ENCODE peak calls at places on chromosomes 4 and X, in seven cellular contexts. X, S, Y, Q, C, O and W are unnamed samples. For H3K36me3, the result is how much of the 10 kb centered on the place peaks cover.

GRCh38 chr4:90403781-90404180 is 276.6 kb downstream of the CCSER1 start:
- DNase-seq in X (no peak), S (no peak), Y (no peak), Q (no peak), C (peak), O (no peak), W (no peak)

GRCh38 chr4:54539500-54540029 is 118.2 kb upstream of the KIT start:
- DNase-seq in X (peak), S (peak), Y (peak), Q (peak), C (no peak), O (no peak), W (peak)

GRCh38 chr4:136484996-136485395 is 1047.3 kb downstream of the PCDH18 start:
- DNase-seq in X (no peak), S (no peak), Y (no peak), Q (no peak), C (no peak), O (no peak), W (no peak)

GRCh38 chr4:84956014-84956413 is 10.5 kb downstream of the WDFY3 start:
- DNase-seq in X (no peak), S (no peak), Y (no peak), Q (no peak), C (no peak), O (no peak), W (no peak)

GRCh38 chr4:2788101-2788500 is 4.8 kb upstream of the SH3BP2 start:
- DNase-seq in X (no peak), S (no peak), Y (no peak), Q (no peak), C (no peak), O (no peak), W (no peak)

GRCh38 chrX:155334486-155335316 is at the start of gene CLIC2:
- DNase-seq in X (no peak), S (no peak), Y (no peak), Q (no peak), C (no peak), O (no peak), W (no peak)

GRCh38 chr4:103402198-103402597 is 204.1 kb upstream of the CENPE start:
- DNase-seq in X (no peak), S (no peak), Y (no peak), Q (no peak), C (no peak), O (no peak), W (no peak)

GRCh38 chr4:56130609-56131150 is 181.9 kb downstream of the CEP135 start:
- DNase-seq in X (no peak), S (no peak), Y (no peak), Q (no peak), C (no peak), O (no peak), W (no peak)

DNA sequence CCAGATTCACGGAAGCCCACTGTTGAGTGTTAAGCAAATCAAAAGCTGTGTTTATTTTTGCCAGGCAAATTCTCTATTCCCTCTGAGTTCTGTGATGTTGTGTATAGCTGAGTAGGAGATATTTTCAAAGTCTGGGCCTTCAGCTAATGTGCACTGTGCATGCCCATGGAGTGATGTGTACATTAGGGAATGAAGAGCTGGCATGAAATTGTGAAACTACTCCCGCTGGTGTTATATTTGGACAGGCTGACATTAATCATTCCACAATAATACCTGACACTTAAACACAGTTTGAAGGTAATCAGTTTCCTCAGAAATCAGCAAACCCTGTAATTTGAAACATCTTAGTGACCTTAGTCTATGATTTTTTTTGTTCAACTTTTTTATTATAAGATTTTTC is 88.1 kb upstream of the MBNL3 start:
- DNase-seq in X (no peak), S (no peak), Y (no peak), Q (no peak), C (no peak), O (no peak), W (no peak)
- TF ChIP-seq CTCF in X (no peak), S (no peak), Y (no peak), Q (no peak), C (no peak), O (no peak), W (no peak)

GRCh38 chr4:61763682-61764081 is 563.6 kb downstream of the ADGRL3 start:
- DNase-seq in X (no peak), S (no peak), Y (no peak), Q (no peak), C (no peak), O (no peak), W (no peak)
- H3K36me3 ChIP-seq in X (under half), S (under half), Y (under half), Q (under half), C (under half), O (under half), W (under half)

GRCh38 chr4:118772149-118773081 is 63.5 kb downstream of the SEC24D start:
- DNase-seq in X (no peak), S (no peak), Y (peak), Q (no peak), C (no peak), O (no peak), W (no peak)
- TF ChIP-seq CTCF in X (peak), S (peak), Y (peak), Q (peak), C (peak), O (peak), W (peak)

GRCh38 chr4:179467890-179468289 is 2025.7 kb upstream of the AGA start:
- DNase-seq in X (no peak), S (no peak), Y (no peak), Q (no peak), C (no peak), O (no peak), W (no peak)

DNA sequence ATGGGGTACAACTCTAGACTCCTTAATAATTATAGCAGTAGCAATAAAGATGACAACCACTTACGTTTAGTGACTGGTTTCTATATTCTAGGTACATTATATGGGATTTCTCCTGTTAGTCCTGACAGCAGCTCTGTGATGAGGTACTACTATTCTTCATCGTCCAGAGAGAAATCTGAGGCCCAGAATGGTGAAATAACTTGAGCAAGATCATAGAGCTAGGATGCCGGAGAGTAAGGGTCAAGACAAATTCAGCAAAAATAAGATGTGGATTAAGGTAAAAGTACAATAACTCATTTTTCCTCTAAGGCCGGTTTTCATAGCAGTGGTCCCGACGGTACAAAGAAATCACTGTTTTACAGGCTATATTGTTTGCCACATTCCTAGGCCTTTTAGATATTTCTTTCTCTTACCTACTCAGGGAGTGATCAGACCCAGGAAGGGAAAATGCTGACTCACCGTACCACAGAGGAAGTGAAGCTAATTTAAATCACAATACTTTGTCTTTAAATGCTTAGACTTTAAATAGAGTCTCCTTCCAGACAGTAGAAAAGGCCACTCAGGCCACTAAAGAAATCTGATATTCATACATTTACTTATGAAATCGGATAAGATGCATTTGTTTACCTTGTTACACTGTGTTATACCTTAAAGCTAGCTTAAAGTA is 2023.0 kb upstream of the AGA start:
- DNase-seq in X (no peak), S (no peak), Y (no peak), Q (no peak), C (no peak), O (no peak), W (no peak)
- H3K36me3 ChIP-seq in X (under half), S (under half), Y (under half), Q (under half), C (under half), O (under half), W (under half)

GRCh38 chrX:136199365-136199764 is 51.8 kb downstream of the MAP7D3 start:
- DNase-seq in X (no peak), S (no peak), Y (no peak), Q (no peak), C (no peak), O (no peak), W (no peak)

GRCh38 chrX:136202889-136203288 is 48.3 kb downstream of the MAP7D3 start:
- DNase-seq in X (no peak), S (no peak), Y (no peak), Q (no peak), C (no peak), O (no peak), W (no peak)

GRCh38 chrX:136201601-136202000 is 49.6 kb downstream of the MAP7D3 start:
- DNase-seq in X (no peak), S (no peak), Y (no peak), Q (no peak), C (no peak), O (no peak), W (no peak)

GRCh38 chrX:136198678-136199243 is 51.4 kb downstream of the FHL1 start:
- DNase-seq in X (no peak), S (no peak), Y (no peak), Q (no peak), C (no peak), O (no peak), W (no peak)

GRCh38 chrX:136200466-136200865 is 50.7 kb downstream of the MAP7D3 start:
- DNase-seq in X (no peak), S (no peak), Y (no peak), Q (no peak), C (no peak), O (no peak), W (no peak)
- TF ChIP-seq CTCF in X (no peak), S (no peak), Y (peak), Q (peak), C (no peak), O (no peak), W (peak)